ENCODE peak calls at places on chromosomes 4 and X, in six cellular contexts. I is A673; O is activated CD8-positive, alpha-beta memory T cell treated with anti-CD3 and anti-CD28 coated beads, Interleukin-2, amount 10 ng/mL, durations not matched to agents 7 days and 5 days; P is AG08395; J is brain microvascular endothelial cell; H is CD4-positive, alpha-beta T cell. N is an unnamed sample.

GRCh38 chrX:133749951-133750350 is 235.4 kb downstream of the GPC3 start:
- DNase-seq in I (no peak), O (no peak), P (no peak), J (no peak), H (no peak), N (no peak)

GRCh38 chr4:84159767-84160166 is 339.3 kb downstream of the NKX6-1 start:
- DNase-seq in I (peak; percentile 8), O (no peak), P (peak; percentile 4), J (peak; percentile 24), H (no peak), N (no peak)

GRCh38 chrX:11597479-11597878 is 68.2 kb downstream of the ARHGAP6 start:
- DNase-seq in I (no peak), O (no peak), P (no peak), J (peak; percentile 15), H (no peak), N (no peak)

GRCh38 chr4:2243682-2244380 is 1.9 kb upstream of the HAUS3 start:
- DNase-seq in I (no peak), O (peak; percentile 47), P (peak; percentile 41), J (no peak), H (no peak), N (peak; percentile 21)

GRCh38 chr4:132691668-132692067 is 457.4 kb upstream of the PCDH10 start:
- DNase-seq in I (no peak), O (no peak), P (no peak), J (no peak), H (no peak), N (no peak)

GRCh38 chr4:95867919-95868318 is 28.0 kb downstream of the PDHA2 start:
- DNase-seq in I (peak; percentile 24), O (no peak), P (no peak), J (no peak), H (no peak), N (no peak)

GRCh38 chr4:184612089-184612488 is 37.2 kb downstream of the CASP3 start:
- DNase-seq in I (no peak), O (no peak), P (no peak), J (no peak), H (no peak), N (no peak)

GRCh38 chr4:151824647-151825046 is 63.8 kb upstream of the GATB start:
- DNase-seq in I (no peak), O (no peak), P (no peak), J (no peak), H (no peak), N (no peak)

GRCh38 chrX:12080265-12080664 is 58.0 kb upstream of the FRMPD4 start:
- DNase-seq in I (peak; percentile 37), O (no peak), P (peak; percentile 21), J (peak; percentile 31), H (no peak), N (no peak)

GRCh38 chr4:39032218-39033085 is at the start of gene TMEM156:
- DNase-seq in I (no peak), O (peak; percentile 62), P (no peak), J (peak; percentile 25), H (no peak), N (peak; percentile 46)

GRCh38 chr4:87007345-87008181 is 72.8 kb downstream of the AFF1 start:
- DNase-seq in I (peak; percentile 59), O (peak; percentile 62), P (no peak), J (peak; percentile 44), H (peak; percentile 7), N (peak; percentile 50)

GRCh38 chr4:88841635-88842034 is 144.0 kb upstream of the NAP1L5 start:
- DNase-seq in I (no peak), O (no peak), P (peak; percentile 14), J (peak; percentile 6), H (no peak), N (no peak)

GRCh38 chr4:189785257-189785656 is 155.4 kb upstream of the FRG1 start:
- DNase-seq in I (no peak), O (no peak), P (no peak), J (no peak), H (no peak), N (no peak)

GRCh38 chr4:25065451-25065850 is 34.7 kb upstream of the LGI2 start:
- DNase-seq in I (no peak), O (no peak), P (no peak), J (no peak), H (no peak), N (no peak)

GRCh38 chr4:86939123-86939522 is 4.3 kb downstream of the AFF1 start:
- DNase-seq in I (no peak), O (no peak), P (no peak), J (no peak), H (no peak), N (no peak)

N was measured in activated CD4-positive, alpha-beta memory T cell treated with anti-CD3 and anti-CD28 coated beads, Interleukin-2, amount 10 ng/mL, durations not matched to agents 7 days and 5 days.